ENCODE peak calls at places on chromosome 18, in six cellular contexts. T, D, U, R, M and W are unnamed samples.

GRCh38 chr18:12074734-12075133 is 18.9 kb upstream of the ANKRD62 start:
- DNase-seq in T (no peak), D (no peak), U (peak; percentile 24), R (no peak), M (no peak), W (no peak)

GRCh38 chr18:8707946-8708345 is 2.6 kb downstream of the MTCL1 start:
- DNase-seq in T (no peak), D (no peak), U (no peak), R (peak; percentile 54), M (no peak), W (no peak)

GRCh38 chr18:11821643-11822237 is 29.5 kb upstream of the CHMP1B start:
- DNase-seq in T (no peak), D (no peak), U (no peak), R (no peak), M (no peak), W (no peak)

GRCh38 chr18:58044370-58045264 is 591 bp downstream of the NEDD4L start:
- DNase-seq in T (peak; percentile 40), D (peak; percentile 69), U (peak; percentile 70), R (peak; percentile 34), M (peak; percentile 19), W (peak; percentile 74)

GRCh38 chr18:31656754-31657153 is 27.6 kb downstream of the B4GALT6 start:
- DNase-seq in T (no peak), D (no peak), U (no peak), R (no peak), M (no peak), W (no peak)

GRCh38 chr18:9683418-9684396 is 24.4 kb upstream of the RAB31 start:
- DNase-seq in T (no peak), D (no peak), U (no peak), R (peak; percentile 70), M (no peak), W (peak; percentile 73)

GRCh38 chr18:55381277-55381676 is 206.7 kb downstream of the TCF4 start:
- DNase-seq in T (no peak), D (no peak), U (no peak), R (peak; percentile 89), M (no peak), W (no peak)

GRCh38 chr18:28804512-28805214 is 627.7 kb upstream of the CDH2 start:
- DNase-seq in T (no peak), D (no peak), U (no peak), R (no peak), M (no peak), W (no peak)

GRCh38 chr18:4181882-4182568 is 273.1 kb downstream of the DLGAP1 start:
- DNase-seq in T (no peak), D (no peak), U (peak; percentile 53), R (no peak), M (no peak), W (no peak)

GRCh38 chr18:30988440-30988839 is 54.1 kb downstream of the DSC3 start:
- DNase-seq in T (no peak), D (no peak), U (no peak), R (no peak), M (no peak), W (no peak)

GRCh38 chr18:8468911-8469310 is 140.3 kb upstream of the RAB12 start:
- DNase-seq in T (no peak), D (no peak), U (no peak), R (peak; percentile 23), M (no peak), W (no peak)

GRCh38 chr18:64208531-64208930 is 59.6 kb upstream of the LINC00305 start:
- DNase-seq in T (no peak), D (no peak), U (no peak), R (no peak), M (no peak), W (no peak)

GRCh38 chr18:54946149-54946581 is 13.1 kb downstream of the CCDC68 start:
- DNase-seq in T (no peak), D (peak; percentile 52), U (no peak), R (peak; percentile 33), M (no peak), W (no peak)

GRCh38 chr18:21826196-21826595 is 85.6 kb downstream of the MIB1 start:
- DNase-seq in T (no peak), D (no peak), U (peak; percentile 2), R (peak; percentile 70), M (no peak), W (no peak)

GRCh38 chr18:64539852-64540251 is 391.0 kb upstream of the LINC00305 start:
- DNase-seq in T (no peak), D (no peak), U (no peak), R (no peak), M (no peak), W (no peak)

GRCh38 chr18:56168049-56168781 is 470.2 kb downstream of the TXNL1 start:
- DNase-seq in T (no peak), D (no peak), U (peak; percentile 29), R (peak; percentile 91), M (no peak), W (no peak)

DNA sequence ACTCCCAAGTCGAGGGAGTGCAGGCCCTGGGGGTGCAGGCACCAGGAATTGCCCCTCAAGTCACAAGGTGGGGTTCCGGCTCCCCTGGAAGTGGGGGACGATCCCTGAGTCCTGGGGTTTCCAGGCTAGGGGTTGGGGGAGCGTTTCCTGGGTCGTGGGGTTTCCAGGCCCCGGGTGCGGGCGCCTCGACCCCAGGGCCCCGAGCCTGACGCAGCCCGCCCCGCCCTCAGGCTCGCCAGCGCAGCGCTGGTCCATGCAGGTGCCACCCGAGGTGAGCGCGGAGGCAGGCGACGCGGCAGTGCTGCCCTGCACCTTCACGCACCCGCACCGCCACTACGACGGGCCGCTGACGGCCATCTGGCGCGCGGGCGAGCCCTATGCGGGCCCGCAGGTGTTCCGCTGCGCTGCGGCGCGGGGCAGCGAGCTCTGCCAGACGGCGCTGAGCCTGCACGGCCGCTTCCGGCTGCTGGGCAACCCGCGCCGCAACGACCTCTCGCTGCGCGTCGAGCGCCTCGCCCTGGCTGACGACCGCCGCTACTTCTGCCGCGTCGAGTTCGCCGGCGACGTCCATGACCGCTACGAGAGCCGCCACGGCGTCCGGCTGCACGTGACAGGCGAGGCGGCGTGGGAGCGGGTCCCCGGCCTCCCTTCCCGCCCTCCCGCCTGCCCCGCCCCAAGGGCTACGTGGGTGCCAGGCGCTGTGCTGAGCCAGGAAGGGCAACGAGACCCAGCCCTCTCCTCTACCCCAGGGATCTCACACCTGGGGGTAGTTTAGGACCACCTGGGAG is 12.0 kb downstream of the SIGLEC15 start:
- DNase-seq in T (no peak), D (peak; percentile 53), U (peak; percentile 88), R (no peak), M (no peak), W (no peak)
- TF ChIP-seq CTCF in T (no peak), D (no peak), U (peak; percentile 41), R (no peak), M (peak; percentile 22), W (peak; percentile 37)

DNA sequence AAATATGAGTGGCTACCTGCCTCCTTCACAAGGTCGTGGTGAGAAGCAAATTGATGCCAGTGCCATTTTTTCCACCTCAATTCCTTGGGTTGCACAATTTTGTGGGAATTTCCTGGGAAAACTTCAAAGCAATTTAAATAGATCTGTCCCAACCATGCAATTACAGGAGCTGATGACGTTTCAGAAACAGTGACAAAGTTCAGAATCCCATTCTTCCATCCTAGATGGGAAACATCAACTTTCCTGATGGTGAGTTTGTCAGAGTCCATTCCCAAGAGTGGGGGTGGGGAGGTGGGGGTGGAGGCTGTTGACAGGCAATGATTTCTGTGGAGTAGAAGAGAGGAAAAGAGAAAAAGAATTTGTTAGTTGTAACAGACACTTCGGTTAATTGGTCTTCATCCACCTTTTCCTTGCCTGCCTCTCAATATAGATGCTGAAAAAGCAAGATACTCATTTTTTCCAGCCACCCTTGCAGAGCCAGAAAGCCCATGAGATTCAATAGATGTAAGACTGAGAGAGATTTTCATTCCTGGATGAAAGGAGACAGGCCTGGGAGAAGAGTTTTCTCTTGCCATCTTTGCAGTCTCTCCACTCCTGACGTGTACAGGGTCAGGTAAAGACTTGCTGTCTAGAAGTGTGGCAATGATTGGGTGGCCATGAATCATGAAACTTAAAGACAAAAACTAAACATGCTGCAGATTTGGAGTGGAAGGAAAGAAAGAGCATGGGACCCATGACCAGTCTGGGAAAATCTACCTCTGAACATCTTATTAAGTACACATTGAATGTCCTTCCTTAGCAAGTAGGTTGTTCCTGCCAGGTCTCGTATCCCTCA is 47.3 kb downstream of the SOCS6 start:
- DNase-seq in T (no peak), D (no peak), U (no peak), R (no peak), M (no peak), W (no peak)
- H3K27ac ChIP-seq in T (no peak overlapping the region), D (no peak overlapping the region), U (no peak overlapping the region), R (no peak overlapping the region), M (no peak overlapping the region), W (no peak overlapping the region)

GRCh38 chr18:52722904-52723303 is 382.9 kb downstream of the DCC start:
- DNase-seq in T (no peak), D (no peak), U (peak; percentile 63), R (no peak), M (no peak), W (no peak)

GRCh38 chr18:52715421-52715820 is 375.4 kb downstream of the DCC start:
- DNase-seq in T (no peak), D (no peak), U (no peak), R (no peak), M (no peak), W (no peak)

GRCh38 chr18:52715961-52716360 is 376.0 kb downstream of the DCC start:
- DNase-seq in T (no peak), D (no peak), U (no peak), R (no peak), M (no peak), W (no peak)

DNA sequence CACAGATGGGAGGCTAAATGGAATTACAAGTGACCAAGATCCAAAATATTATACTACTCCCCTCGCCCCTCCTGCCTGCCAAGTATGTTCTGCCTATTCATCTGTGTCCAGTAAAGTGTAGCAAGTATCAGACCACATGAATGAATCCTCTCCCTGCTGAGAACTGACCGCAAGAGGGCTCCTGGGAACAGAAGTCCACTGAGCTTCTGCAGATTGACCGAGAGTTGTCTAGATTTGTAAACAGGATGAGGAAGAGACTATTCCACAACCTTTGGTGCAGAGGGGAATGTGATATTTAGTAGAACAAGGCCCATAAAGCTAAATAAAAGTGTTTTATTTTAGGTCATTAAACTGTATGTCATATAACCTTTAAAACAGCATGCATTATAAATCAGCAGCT is 376.9 kb downstream of the DCC start:
- DNase-seq in T (no peak), D (no peak), U (peak; percentile 8), R (peak; percentile 5), M (no peak), W (no peak)
- TF ChIP-seq CTCF in T (no peak), D (no peak), U (peak; percentile 28), R (peak; percentile 11), M (peak; percentile 31), W (no peak)

GRCh38 chr18:48949051-48949605 is 1.6 kb downstream of the SMAD7 start:
- DNase-seq in T (no peak), D (peak; percentile 63), U (peak; percentile 47), R (no peak), M (no peak), W (peak; percentile 44)
- H3K27ac ChIP-seq in T (peak overlapping the region; percentile 57), D (peak overlapping the region; percentile 99), U (no peak overlapping the region), R (peak overlapping the region; percentile 99), M (peak overlapping the region; percentile 81), W (peak overlapping the region; percentile 99)

DNA sequence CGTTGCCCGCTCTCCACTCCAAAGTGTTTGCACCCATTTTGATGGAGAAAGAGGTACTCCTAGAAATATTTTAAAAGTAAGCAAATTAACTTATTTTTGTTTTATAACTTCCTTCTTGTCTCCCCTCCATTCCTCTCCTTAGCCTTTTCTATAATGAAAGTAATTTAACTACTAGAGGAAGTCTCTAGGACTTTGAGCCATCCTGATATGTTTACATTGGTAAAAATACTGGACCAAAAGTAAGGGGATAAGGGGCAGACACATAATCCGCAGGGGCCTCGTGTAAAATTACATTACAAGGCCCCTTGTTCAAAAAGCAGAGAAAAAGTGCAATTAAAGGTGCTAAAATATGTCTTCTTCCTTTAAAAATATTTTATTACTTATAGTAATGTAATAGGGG is 55.4 kb downstream of the MYOM1 start:
- DNase-seq in T (no peak), D (no peak), U (no peak), R (no peak), M (no peak), W (no peak)
- TF ChIP-seq CTCF in T (no peak), D (no peak), U (no peak), R (no peak), M (no peak), W (no peak)